ENCODE peak calls at places on chromosomes 5 and 9, in six cellular contexts. One of them, this sample, is unnamed.

GRCh38 chr5:67771221-67771620 is 444.3 kb upstream of the PIK3R1 start:
- DNase-seq in osteoblast: no peak
- DNase-seq in LoVo: no peak
- DNase-seq in stimulated activated CD4-positive, alpha-beta T cell treated with anti-CD3 and anti-CD28 coated beads, Interleukin-12 subunit alpha, Interleukin-12 subunit beta, amount 100 ng/mL, for 48 hours: no peak
- DNase-seq in GM12891: no peak
- DNase-seq in NCI-H2081: no peak
- DNase-seq in this sample: no peak

GRCh38 chr5:146967646-146968045 is 89.1 kb upstream of the PPP2R2B start:
- DNase-seq in GM12891: no peak
- DNase-seq in NCI-H2081: no peak
- DNase-seq in stimulated activated CD4-positive, alpha-beta T cell treated with anti-CD3 and anti-CD28 coated beads, Interleukin-12 subunit alpha, Interleukin-12 subunit beta, amount 100 ng/mL, for 48 hours: no peak
- DNase-seq in LoVo: no peak
- DNase-seq in osteoblast: no peak
- DNase-seq in this sample: no peak

GRCh38 chr9:126722922-126723806 is 81.7 kb upstream of the ZBTB43 start:
- DNase-seq in stimulated activated CD4-positive, alpha-beta T cell treated with anti-CD3 and anti-CD28 coated beads, Interleukin-12 subunit alpha, Interleukin-12 subunit beta, amount 100 ng/mL, for 48 hours: peak; percentile 64
- DNase-seq in GM12891: peak; percentile 62
- DNase-seq in LoVo: no peak
- DNase-seq in osteoblast: peak; percentile 53
- DNase-seq in NCI-H2081: peak; percentile 68
- DNase-seq in this sample: no peak

GRCh38 chr9:70111042-70111602 is 67.5 kb downstream of the MAMDC2 start:
- DNase-seq in stimulated activated CD4-positive, alpha-beta T cell treated with anti-CD3 and anti-CD28 coated beads, Interleukin-12 subunit alpha, Interleukin-12 subunit beta, amount 100 ng/mL, for 48 hours: peak; percentile 42
- DNase-seq in osteoblast: peak; percentile 32
- DNase-seq in NCI-H2081: peak; percentile 91
- DNase-seq in GM12891: peak; percentile 16
- DNase-seq in LoVo: peak; percentile 66
- DNase-seq in this sample: peak; percentile 81

GRCh38 chr9:9498147-9498546 is 1114.7 kb downstream of the PTPRD start:
- DNase-seq in osteoblast: no peak
- DNase-seq in stimulated activated CD4-positive, alpha-beta T cell treated with anti-CD3 and anti-CD28 coated beads, Interleukin-12 subunit alpha, Interleukin-12 subunit beta, amount 100 ng/mL, for 48 hours: no peak
- DNase-seq in LoVo: no peak
- DNase-seq in NCI-H2081: no peak
- DNase-seq in GM12891: no peak
- DNase-seq in this sample: no peak

GRCh38 chr9:27784999-27785713 is 211.9 kb upstream of the C9orf72 start:
- DNase-seq in GM12891: no peak
- DNase-seq in LoVo: no peak
- DNase-seq in NCI-H2081: no peak
- DNase-seq in stimulated activated CD4-positive, alpha-beta T cell treated with anti-CD3 and anti-CD28 coated beads, Interleukin-12 subunit alpha, Interleukin-12 subunit beta, amount 100 ng/mL, for 48 hours: no peak
- DNase-seq in osteoblast: no peak
- DNase-seq in this sample: no peak

GRCh38 chr9:127983847-127984289 is 3.1 kb upstream of the EEIG1 start:
- DNase-seq in osteoblast: peak; percentile 8
- DNase-seq in LoVo: no peak
- DNase-seq in stimulated activated CD4-positive, alpha-beta T cell treated with anti-CD3 and anti-CD28 coated beads, Interleukin-12 subunit alpha, Interleukin-12 subunit beta, amount 100 ng/mL, for 48 hours: no peak
- DNase-seq in NCI-H2081: no peak
- DNase-seq in GM12891: no peak
- DNase-seq in this sample: no peak

GRCh38 chr5:93017854-93018253 is 563.2 kb downstream of the NR2F1-AS1 start:
- DNase-seq in NCI-H2081: no peak
- DNase-seq in osteoblast: no peak
- DNase-seq in GM12891: no peak
- DNase-seq in stimulated activated CD4-positive, alpha-beta T cell treated with anti-CD3 and anti-CD28 coated beads, Interleukin-12 subunit alpha, Interleukin-12 subunit beta, amount 100 ng/mL, for 48 hours: no peak
- DNase-seq in LoVo: no peak
- DNase-seq in this sample: no peak

GRCh38 chr5:2695200-2695891 is 56.1 kb downstream of the IRX2 start:
- DNase-seq in LoVo: peak; percentile 1
- DNase-seq in osteoblast: no peak
- DNase-seq in stimulated activated CD4-positive, alpha-beta T cell treated with anti-CD3 and anti-CD28 coated beads, Interleukin-12 subunit alpha, Interleukin-12 subunit beta, amount 100 ng/mL, for 48 hours: no peak
- DNase-seq in NCI-H2081: no peak
- DNase-seq in GM12891: no peak
- DNase-seq in this sample: no peak

GRCh38 chr5:116532762-116533525 is 41.7 kb downstream of the SEMA6A start:
- DNase-seq in LoVo: no peak
- DNase-seq in NCI-H2081: peak; percentile 78
- DNase-seq in osteoblast: no peak
- DNase-seq in stimulated activated CD4-positive, alpha-beta T cell treated with anti-CD3 and anti-CD28 coated beads, Interleukin-12 subunit alpha, Interleukin-12 subunit beta, amount 100 ng/mL, for 48 hours: no peak
- DNase-seq in GM12891: no peak
- DNase-seq in this sample: no peak

GRCh38 chr5:36599986-36600779 is 6.2 kb upstream of the SLC1A3 start:
- DNase-seq in LoVo: no peak
- DNase-seq in osteoblast: peak; percentile 79
- DNase-seq in NCI-H2081: no peak
- DNase-seq in stimulated activated CD4-positive, alpha-beta T cell treated with anti-CD3 and anti-CD28 coated beads, Interleukin-12 subunit alpha, Interleukin-12 subunit beta, amount 100 ng/mL, for 48 hours: no peak
- DNase-seq in GM12891: no peak
- DNase-seq in this sample: no peak

GRCh38 chr9:112783551-112783954 is 33.0 kb downstream of the SNX30 start:
- DNase-seq in GM12891: no peak
- DNase-seq in stimulated activated CD4-positive, alpha-beta T cell treated with anti-CD3 and anti-CD28 coated beads, Interleukin-12 subunit alpha, Interleukin-12 subunit beta, amount 100 ng/mL, for 48 hours: no peak
- DNase-seq in osteoblast: no peak
- DNase-seq in LoVo: no peak
- DNase-seq in NCI-H2081: no peak
- DNase-seq in this sample: no peak

GRCh38 chr9:94950733-94951590 is 224.5 kb downstream of the AOPEP start:
- DNase-seq in NCI-H2081: no peak
- DNase-seq in LoVo: no peak
- DNase-seq in GM12891: no peak
- DNase-seq in stimulated activated CD4-positive, alpha-beta T cell treated with anti-CD3 and anti-CD28 coated beads, Interleukin-12 subunit alpha, Interleukin-12 subunit beta, amount 100 ng/mL, for 48 hours: no peak
- DNase-seq in osteoblast: peak; percentile 76
- DNase-seq in this sample: peak; percentile 82

GRCh38 chr5:141695627-141696180 is 13.7 kb upstream of the ARAP3 start:
- DNase-seq in GM12891: no peak
- DNase-seq in stimulated activated CD4-positive, alpha-beta T cell treated with anti-CD3 and anti-CD28 coated beads, Interleukin-12 subunit alpha, Interleukin-12 subunit beta, amount 100 ng/mL, for 48 hours: no peak
- DNase-seq in NCI-H2081: peak; percentile 42
- DNase-seq in osteoblast: peak; percentile 68
- DNase-seq in LoVo: no peak
- DNase-seq in this sample: peak; percentile 65

GRCh38 chr9:118522093-118523028 is 818.2 kb downstream of the TLR4 start:
- DNase-seq in GM12891: peak; percentile 17
- DNase-seq in NCI-H2081: peak; percentile 90
- DNase-seq in osteoblast: no peak
- DNase-seq in LoVo: peak; percentile 22
- DNase-seq in stimulated activated CD4-positive, alpha-beta T cell treated with anti-CD3 and anti-CD28 coated beads, Interleukin-12 subunit alpha, Interleukin-12 subunit beta, amount 100 ng/mL, for 48 hours: no peak
- DNase-seq in this sample: peak; percentile 2

GRCh38 chr9:126117631-126118030 is 209.0 kb upstream of the MVB12B start:
- DNase-seq in NCI-H2081: no peak
- DNase-seq in LoVo: no peak
- DNase-seq in osteoblast: no peak
- DNase-seq in GM12891: no peak
- DNase-seq in stimulated activated CD4-positive, alpha-beta T cell treated with anti-CD3 and anti-CD28 coated beads, Interleukin-12 subunit alpha, Interleukin-12 subunit beta, amount 100 ng/mL, for 48 hours: no peak
- DNase-seq in this sample: no peak

GRCh38 chr9:35774907-35775635 is 16.3 kb upstream of the NPR2 start:
- DNase-seq in NCI-H2081: peak; percentile 65
- DNase-seq in osteoblast: no peak
- DNase-seq in stimulated activated CD4-positive, alpha-beta T cell treated with anti-CD3 and anti-CD28 coated beads, Interleukin-12 subunit alpha, Interleukin-12 subunit beta, amount 100 ng/mL, for 48 hours: no peak
- DNase-seq in LoVo: no peak
- DNase-seq in GM12891: no peak
- DNase-seq in this sample: peak; percentile 43

GRCh38 chr5:179805070-179805528 is 1.6 kb downstream of the MGAT4B start:
- DNase-seq in NCI-H2081: no peak
- DNase-seq in osteoblast: peak; percentile 92
- DNase-seq in stimulated activated CD4-positive, alpha-beta T cell treated with anti-CD3 and anti-CD28 coated beads, Interleukin-12 subunit alpha, Interleukin-12 subunit beta, amount 100 ng/mL, for 48 hours: no peak
- DNase-seq in LoVo: peak; percentile 66
- DNase-seq in GM12891: no peak
- DNase-seq in this sample: no peak

GRCh38 chr5:109199294-109199693 is 210.5 kb downstream of the PJA2 start:
- DNase-seq in osteoblast: no peak
- DNase-seq in stimulated activated CD4-positive, alpha-beta T cell treated with anti-CD3 and anti-CD28 coated beads, Interleukin-12 subunit alpha, Interleukin-12 subunit beta, amount 100 ng/mL, for 48 hours: no peak
- DNase-seq in GM12891: no peak
- DNase-seq in LoVo: no peak
- DNase-seq in NCI-H2081: no peak
- DNase-seq in this sample: no peak

GRCh38 chr9:99977042-99977792 is 70.8 kb downstream of the STX17 start:
- DNase-seq in LoVo: no peak
- DNase-seq in osteoblast: peak; percentile 46
- DNase-seq in NCI-H2081: no peak
- DNase-seq in GM12891: no peak
- DNase-seq in stimulated activated CD4-positive, alpha-beta T cell treated with anti-CD3 and anti-CD28 coated beads, Interleukin-12 subunit alpha, Interleukin-12 subunit beta, amount 100 ng/mL, for 48 hours: no peak
- DNase-seq in this sample: no peak

This sample was measured in DMS 273 treated with DMSO at 0.1 percent for 48 hours.